ENCODE peak calls at places on chromosome 19, in six cellular contexts. One of them, this sample, is unnamed.

GRCh38 chr19:56699552-56699951 is 28.0 kb upstream of the ZNF835 start:
- DNase-seq in type B pancreatic cell: no peak
- DNase-seq in BJ: no peak
- DNase-seq in PC-3: no peak
- DNase-seq in ascending aorta: no peak
- DNase-seq in sigmoid colon: no peak
- DNase-seq in this sample: no peak

GRCh38 chr19:52190679-52191293 is 934 bp downstream of the PPP2R1A start:
- DNase-seq in type B pancreatic cell: no peak
- DNase-seq in BJ: no peak
- DNase-seq in PC-3: peak
- DNase-seq in ascending aorta: no peak
- DNase-seq in sigmoid colon: peak
- DNase-seq in this sample: no peak

GRCh38 chr19:18443831-18444230 is 5.9 kb upstream of the ISYNA1 start:
- DNase-seq in type B pancreatic cell: no peak
- DNase-seq in BJ: no peak
- DNase-seq in PC-3: no peak
- DNase-seq in ascending aorta: no peak
- DNase-seq in sigmoid colon: no peak
- DNase-seq in this sample: no peak

GRCh38 chr19:5171711-5172110 is 168.9 kb downstream of the PTPRS start:
- DNase-seq in type B pancreatic cell: no peak
- DNase-seq in BJ: no peak
- DNase-seq in PC-3: peak
- DNase-seq in ascending aorta: no peak
- DNase-seq in sigmoid colon: no peak
- DNase-seq in this sample: no peak

GRCh38 chr19:39795001-39795400 is 16.3 kb downstream of the LEUTX start:
- DNase-seq in type B pancreatic cell: no peak
- DNase-seq in BJ: no peak
- DNase-seq in PC-3: peak
- DNase-seq in ascending aorta: no peak
- DNase-seq in sigmoid colon: no peak
- DNase-seq in this sample: no peak

GRCh38 chr19:12647490-12648071 is 19.0 kb downstream of the MAN2B1 start:
- DNase-seq in type B pancreatic cell: no peak
- DNase-seq in BJ: no peak
- DNase-seq in PC-3: no peak
- DNase-seq in ascending aorta: no peak
- DNase-seq in sigmoid colon: peak
- DNase-seq in this sample: no peak

GRCh38 chr19:45264781-45265317 is 13.8 kb downstream of the MARK4 start:
- DNase-seq in type B pancreatic cell: no peak
- DNase-seq in BJ: no peak
- DNase-seq in PC-3: no peak
- DNase-seq in ascending aorta: no peak
- DNase-seq in sigmoid colon: no peak
- DNase-seq in this sample: no peak

GRCh38 chr19:44644391-44645016 is 794 bp downstream of the PVR start:
- DNase-seq in type B pancreatic cell: no peak
- DNase-seq in BJ: no peak
- DNase-seq in PC-3: peak
- DNase-seq in ascending aorta: no peak
- DNase-seq in sigmoid colon: peak
- DNase-seq in this sample: no peak

GRCh38 chr19:6126335-6126974 is 9.0 kb upstream of the ACSBG2 start:
- DNase-seq in type B pancreatic cell: no peak
- DNase-seq in BJ: no peak
- DNase-seq in PC-3: peak
- DNase-seq in ascending aorta: no peak
- DNase-seq in sigmoid colon: no peak
- DNase-seq in this sample: no peak

DNA sequence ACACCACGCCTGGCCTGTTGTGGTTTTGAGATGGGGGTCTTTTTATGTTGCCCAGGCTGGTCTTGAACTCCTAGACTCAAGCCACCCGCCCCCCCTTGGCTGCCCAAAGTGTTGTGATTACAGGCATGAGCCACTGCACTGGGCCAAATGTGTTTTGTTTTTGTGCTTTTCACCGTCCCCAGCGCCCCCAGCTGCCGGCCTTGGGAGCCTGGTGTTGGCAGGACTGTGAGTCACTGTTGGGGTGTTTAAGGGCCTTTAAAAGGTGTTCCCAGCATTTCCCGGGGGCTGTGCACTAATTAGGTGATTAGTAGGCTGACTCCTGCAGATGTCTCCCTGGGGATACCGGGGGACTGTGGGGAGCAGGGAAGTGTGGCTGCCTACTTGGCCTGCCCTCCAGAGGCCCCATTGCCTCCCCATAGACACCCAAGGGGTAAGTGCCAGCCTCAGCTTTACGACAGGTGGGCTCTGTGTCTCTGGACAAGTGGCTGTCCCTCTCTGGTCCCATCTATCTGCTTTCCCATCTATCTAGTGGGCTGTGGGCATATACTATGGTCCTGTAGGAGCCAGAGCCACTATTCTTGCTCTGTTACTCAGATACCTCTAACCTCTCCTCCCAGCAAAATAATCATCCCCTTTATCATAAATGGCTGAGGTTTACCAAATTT is 11.8 kb upstream of the TLE5 start:
- DNase-seq in type B pancreatic cell: no peak
- DNase-seq in BJ: no peak
- DNase-seq in PC-3: no peak
- DNase-seq in ascending aorta: no peak
- DNase-seq in sigmoid colon: no peak
- DNase-seq in this sample: no peak
- TF ChIP-seq CTCF in type B pancreatic cell: no peak
- TF ChIP-seq CTCF in BJ: peak
- TF ChIP-seq CTCF in PC-3: no peak
- TF ChIP-seq CTCF in ascending aorta: no peak
- TF ChIP-seq CTCF in sigmoid colon: no peak
- TF ChIP-seq CTCF in this sample: peak

GRCh38 chr19:38213469-38213868 is 10.6 kb downstream of the DPF1 start:
- DNase-seq in type B pancreatic cell: no peak
- DNase-seq in BJ: no peak
- DNase-seq in PC-3: no peak
- DNase-seq in ascending aorta: no peak
- DNase-seq in sigmoid colon: no peak
- DNase-seq in this sample: no peak
- TF ChIP-seq CTCF in type B pancreatic cell: no peak
- TF ChIP-seq CTCF in BJ: no peak
- TF ChIP-seq CTCF in PC-3: no peak
- TF ChIP-seq CTCF in ascending aorta: no peak
- TF ChIP-seq CTCF in sigmoid colon: no peak
- TF ChIP-seq CTCF in this sample: no peak

GRCh38 chr19:1221141-1221903 is 15.7 kb downstream of the STK11 start:
- DNase-seq in type B pancreatic cell: no peak
- DNase-seq in BJ: no peak
- DNase-seq in PC-3: peak
- DNase-seq in ascending aorta: no peak
- DNase-seq in sigmoid colon: peak
- DNase-seq in this sample: no peak
- TF ChIP-seq CTCF in type B pancreatic cell: peak
- TF ChIP-seq CTCF in BJ: peak
- TF ChIP-seq CTCF in PC-3: peak
- TF ChIP-seq CTCF in ascending aorta: peak
- TF ChIP-seq CTCF in sigmoid colon: peak
- TF ChIP-seq CTCF in this sample: peak

DNA sequence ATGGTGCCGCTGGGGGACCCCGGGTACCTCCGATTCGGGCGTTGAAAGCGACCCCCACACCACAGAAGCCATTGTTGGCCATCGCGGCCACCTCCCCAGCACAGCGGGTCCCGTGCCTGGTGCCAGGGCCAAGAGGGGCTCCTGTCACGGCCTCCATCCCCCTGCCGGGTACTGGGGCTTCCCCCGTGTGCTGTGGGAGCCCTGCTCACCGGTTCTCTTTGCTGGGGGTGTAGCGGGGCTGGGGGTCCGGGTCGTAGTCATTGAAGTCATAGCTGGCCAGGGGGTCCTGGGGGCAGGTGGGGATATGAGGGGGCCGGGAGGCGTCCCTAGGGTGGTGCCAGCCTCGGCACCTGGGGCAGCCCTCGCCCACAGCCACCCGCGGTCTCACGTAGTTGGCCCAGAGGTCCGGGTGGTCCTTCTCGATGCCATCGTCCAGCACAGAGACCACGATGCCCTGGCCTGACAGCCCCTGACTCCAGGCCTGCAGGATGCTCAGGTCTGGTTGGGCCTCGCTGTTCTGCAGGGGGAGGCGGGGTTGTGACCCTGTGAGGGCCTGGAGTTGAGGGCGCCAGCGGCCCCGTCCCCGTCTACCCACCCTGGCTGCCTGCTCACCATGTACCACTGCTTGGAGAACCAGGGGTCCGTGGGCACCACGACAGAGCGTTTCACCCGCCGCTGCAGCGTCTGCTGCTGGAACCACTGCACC is 2.4 kb downstream of the PCSK4 start:
- DNase-seq in type B pancreatic cell: peak
- DNase-seq in BJ: no peak
- DNase-seq in PC-3: no peak
- DNase-seq in ascending aorta: no peak
- DNase-seq in sigmoid colon: no peak
- DNase-seq in this sample: no peak
- TF ChIP-seq CTCF in type B pancreatic cell: no peak
- TF ChIP-seq CTCF in BJ: no peak
- TF ChIP-seq CTCF in PC-3: no peak
- TF ChIP-seq CTCF in ascending aorta: no peak
- TF ChIP-seq CTCF in sigmoid colon: no peak
- TF ChIP-seq CTCF in this sample: no peak

This sample was measured in AG09309.